ENCODE peak calls at places on chromosomes 3 and 15, in seven cellular contexts. One of them, this sample, is unnamed.

GRCh38 chr3:192835818-192836468 is 81.7 kb downstream of the MB21D2 start:
- DNase-seq in HS-5: no peak
- DNase-seq in NCI-H226: peak; percentile 73
- DNase-seq in activated CD8-positive, alpha-beta memory T cell treated with anti-CD3 and anti-CD28 coated beads for 48 hours: no peak
- DNase-seq in stimulated activated CD4-positive, alpha-beta T cell treated with anti-CD3 and anti-CD28 coated beads, TNF-alpha, amount 100 ng/mL, for 4 hours: no peak
- DNase-seq in fibroblast of gingiva: peak; percentile 51
- DNase-seq in NCI-H1092 treated with DMSO at 0.1 percent for 48 hours: no peak
- DNase-seq in this sample: peak; percentile 79

GRCh38 chr3:47781326-47781684 is 388 bp downstream of the SMARCC1 start:
- DNase-seq in HS-5: no peak
- DNase-seq in NCI-H226: no peak
- DNase-seq in activated CD8-positive, alpha-beta memory T cell treated with anti-CD3 and anti-CD28 coated beads for 48 hours: no peak
- DNase-seq in stimulated activated CD4-positive, alpha-beta T cell treated with anti-CD3 and anti-CD28 coated beads, TNF-alpha, amount 100 ng/mL, for 4 hours: peak; percentile 50
- DNase-seq in fibroblast of gingiva: no peak
- DNase-seq in NCI-H1092 treated with DMSO at 0.1 percent for 48 hours: peak; percentile 25
- DNase-seq in this sample: peak; percentile 35

GRCh38 chr3:189714991-189715961 is 84.1 kb downstream of the TP63 start:
- DNase-seq in HS-5: peak; percentile 71
- DNase-seq in NCI-H226: peak; percentile 16
- DNase-seq in activated CD8-positive, alpha-beta memory T cell treated with anti-CD3 and anti-CD28 coated beads for 48 hours: no peak
- DNase-seq in stimulated activated CD4-positive, alpha-beta T cell treated with anti-CD3 and anti-CD28 coated beads, TNF-alpha, amount 100 ng/mL, for 4 hours: no peak
- DNase-seq in fibroblast of gingiva: peak; percentile 70
- DNase-seq in NCI-H1092 treated with DMSO at 0.1 percent for 48 hours: no peak
- DNase-seq in this sample: peak; percentile 67

GRCh38 chr3:11556234-11556633 is 87.5 kb downstream of the VGLL4 start:
- DNase-seq in HS-5: no peak
- DNase-seq in NCI-H226: no peak
- DNase-seq in activated CD8-positive, alpha-beta memory T cell treated with anti-CD3 and anti-CD28 coated beads for 48 hours: no peak
- DNase-seq in stimulated activated CD4-positive, alpha-beta T cell treated with anti-CD3 and anti-CD28 coated beads, TNF-alpha, amount 100 ng/mL, for 4 hours: no peak
- DNase-seq in fibroblast of gingiva: no peak
- DNase-seq in NCI-H1092 treated with DMSO at 0.1 percent for 48 hours: no peak
- DNase-seq in this sample: no peak

GRCh38 chr3:54157860-54158259 is 35.5 kb downstream of the CACNA2D3 start:
- DNase-seq in HS-5: no peak
- DNase-seq in NCI-H226: no peak
- DNase-seq in activated CD8-positive, alpha-beta memory T cell treated with anti-CD3 and anti-CD28 coated beads for 48 hours: no peak
- DNase-seq in stimulated activated CD4-positive, alpha-beta T cell treated with anti-CD3 and anti-CD28 coated beads, TNF-alpha, amount 100 ng/mL, for 4 hours: no peak
- DNase-seq in fibroblast of gingiva: no peak
- DNase-seq in NCI-H1092 treated with DMSO at 0.1 percent for 48 hours: no peak
- DNase-seq in this sample: no peak

GRCh38 chr15:78868366-78868765 is 4.3 kb upstream of the MORF4L1 start:
- DNase-seq in HS-5: no peak
- DNase-seq in NCI-H226: no peak
- DNase-seq in activated CD8-positive, alpha-beta memory T cell treated with anti-CD3 and anti-CD28 coated beads for 48 hours: no peak
- DNase-seq in stimulated activated CD4-positive, alpha-beta T cell treated with anti-CD3 and anti-CD28 coated beads, TNF-alpha, amount 100 ng/mL, for 4 hours: no peak
- DNase-seq in fibroblast of gingiva: no peak
- DNase-seq in NCI-H1092 treated with DMSO at 0.1 percent for 48 hours: no peak
- DNase-seq in this sample: no peak

GRCh38 chr3:120587326-120587840 is 8.8 kb upstream of the NDUFB4 start:
- DNase-seq in HS-5: no peak
- DNase-seq in NCI-H226: no peak
- DNase-seq in activated CD8-positive, alpha-beta memory T cell treated with anti-CD3 and anti-CD28 coated beads for 48 hours: no peak
- DNase-seq in stimulated activated CD4-positive, alpha-beta T cell treated with anti-CD3 and anti-CD28 coated beads, TNF-alpha, amount 100 ng/mL, for 4 hours: no peak
- DNase-seq in fibroblast of gingiva: no peak
- DNase-seq in NCI-H1092 treated with DMSO at 0.1 percent for 48 hours: no peak
- DNase-seq in this sample: no peak

GRCh38 chr3:174547801-174548200 is 311.3 kb upstream of the NAALADL2 start:
- DNase-seq in HS-5: no peak
- DNase-seq in NCI-H226: no peak
- DNase-seq in activated CD8-positive, alpha-beta memory T cell treated with anti-CD3 and anti-CD28 coated beads for 48 hours: no peak
- DNase-seq in stimulated activated CD4-positive, alpha-beta T cell treated with anti-CD3 and anti-CD28 coated beads, TNF-alpha, amount 100 ng/mL, for 4 hours: no peak
- DNase-seq in fibroblast of gingiva: peak; percentile 68
- DNase-seq in NCI-H1092 treated with DMSO at 0.1 percent for 48 hours: no peak
- DNase-seq in this sample: no peak

GRCh38 chr3:155211940-155212339 is 81.5 kb downstream of the STRIT1 start:
- DNase-seq in HS-5: no peak
- DNase-seq in NCI-H226: no peak
- DNase-seq in activated CD8-positive, alpha-beta memory T cell treated with anti-CD3 and anti-CD28 coated beads for 48 hours: no peak
- DNase-seq in stimulated activated CD4-positive, alpha-beta T cell treated with anti-CD3 and anti-CD28 coated beads, TNF-alpha, amount 100 ng/mL, for 4 hours: no peak
- DNase-seq in fibroblast of gingiva: no peak
- DNase-seq in NCI-H1092 treated with DMSO at 0.1 percent for 48 hours: no peak
- DNase-seq in this sample: no peak

GRCh38 chr15:66369773-66370651 is 13.5 kb upstream of the TIPIN start:
- DNase-seq in HS-5: no peak
- DNase-seq in NCI-H226: peak; percentile 27
- DNase-seq in activated CD8-positive, alpha-beta memory T cell treated with anti-CD3 and anti-CD28 coated beads for 48 hours: no peak
- DNase-seq in stimulated activated CD4-positive, alpha-beta T cell treated with anti-CD3 and anti-CD28 coated beads, TNF-alpha, amount 100 ng/mL, for 4 hours: no peak
- DNase-seq in fibroblast of gingiva: no peak
- DNase-seq in NCI-H1092 treated with DMSO at 0.1 percent for 48 hours: peak; percentile 9
- DNase-seq in this sample: peak; percentile 41

GRCh38 chr15:88918738-88919137 is 5.6 kb upstream of the MFGE8 start:
- DNase-seq in HS-5: peak; percentile 95
- DNase-seq in NCI-H226: peak; percentile 97
- DNase-seq in activated CD8-positive, alpha-beta memory T cell treated with anti-CD3 and anti-CD28 coated beads for 48 hours: no peak
- DNase-seq in stimulated activated CD4-positive, alpha-beta T cell treated with anti-CD3 and anti-CD28 coated beads, TNF-alpha, amount 100 ng/mL, for 4 hours: no peak
- DNase-seq in fibroblast of gingiva: peak; percentile 97
- DNase-seq in NCI-H1092 treated with DMSO at 0.1 percent for 48 hours: no peak
- DNase-seq in this sample: peak; percentile 99

GRCh38 chr3:71254658-71255057 is 328.9 kb downstream of the FOXP1 start:
- DNase-seq in HS-5: no peak
- DNase-seq in NCI-H226: peak; percentile 78
- DNase-seq in activated CD8-positive, alpha-beta memory T cell treated with anti-CD3 and anti-CD28 coated beads for 48 hours: no peak
- DNase-seq in stimulated activated CD4-positive, alpha-beta T cell treated with anti-CD3 and anti-CD28 coated beads, TNF-alpha, amount 100 ng/mL, for 4 hours: no peak
- DNase-seq in fibroblast of gingiva: peak; percentile 50
- DNase-seq in NCI-H1092 treated with DMSO at 0.1 percent for 48 hours: no peak
- DNase-seq in this sample: peak; percentile 78

GRCh38 chr3:170367797-170368196 is 10.3 kb downstream of the SKIL start:
- DNase-seq in HS-5: no peak
- DNase-seq in NCI-H226: no peak
- DNase-seq in activated CD8-positive, alpha-beta memory T cell treated with anti-CD3 and anti-CD28 coated beads for 48 hours: no peak
- DNase-seq in stimulated activated CD4-positive, alpha-beta T cell treated with anti-CD3 and anti-CD28 coated beads, TNF-alpha, amount 100 ng/mL, for 4 hours: no peak
- DNase-seq in fibroblast of gingiva: no peak
- DNase-seq in NCI-H1092 treated with DMSO at 0.1 percent for 48 hours: no peak
- DNase-seq in this sample: no peak

GRCh38 chr3:186815490-186815889 is 9.2 kb upstream of the RFC4 start:
- DNase-seq in HS-5: peak; percentile 64
- DNase-seq in NCI-H226: peak; percentile 81
- DNase-seq in activated CD8-positive, alpha-beta memory T cell treated with anti-CD3 and anti-CD28 coated beads for 48 hours: no peak
- DNase-seq in stimulated activated CD4-positive, alpha-beta T cell treated with anti-CD3 and anti-CD28 coated beads, TNF-alpha, amount 100 ng/mL, for 4 hours: no peak
- DNase-seq in fibroblast of gingiva: peak; percentile 58
- DNase-seq in NCI-H1092 treated with DMSO at 0.1 percent for 48 hours: no peak
- DNase-seq in this sample: peak; percentile 81